ENCODE peak calls at places on chromosomes 2 and 18, in five cellular contexts. R is breast epithelium, U is choroid plexus epithelial cell, J is AG04450, Q is epithelial cell of proximal tubule. S is an unnamed sample.

GRCh38 chr2:16513626-16514025 is 152.0 kb downstream of the CYRIA start:
- DNase-seq in J (no peak), U (no peak), R (no peak), Q (no peak), S (no peak)

GRCh38 chr2:119693567-119693966 is 14.6 kb downstream of the TMEM177 start:
- DNase-seq in R (no peak), Q (no peak), U (no peak), J (no peak), S (no peak)

GRCh38 chr2:38178556-38179419 is 102.8 kb upstream of the CYP1B1 start:
- DNase-seq in Q (peak), J (no peak), U (peak), R (peak), S (no peak)

GRCh38 chr2:220835563-220835962 is 736.5 kb downstream of the EPHA4 start:
- DNase-seq in R (no peak), Q (no peak), J (no peak), U (no peak), S (no peak)

GRCh38 chr18:74353169-74353775 is 37.6 kb downstream of the C18orf63 start:
- DNase-seq in J (peak), U (peak), Q (peak), R (peak), S (peak)

GRCh38 chr18:7464245-7464966 is 102.7 kb upstream of the PTPRM start:
- DNase-seq in R (peak), U (no peak), Q (peak), J (no peak), S (no peak)

GRCh38 chr2:120261387-120262006 is 8.8 kb downstream of the RALB start:
- DNase-seq in J (no peak), R (no peak), Q (no peak), U (no peak), S (no peak)

GRCh38 chr2:63729831-63730230 is 111.9 kb upstream of the UGP2 start:
- DNase-seq in J (no peak), U (no peak), Q (no peak), R (no peak), S (no peak)

GRCh38 chr2:24819442-24820174 is 26.4 kb downstream of the CENPO start:
- DNase-seq in J (no peak), U (no peak), Q (no peak), R (no peak), S (no peak)

GRCh38 chr2:132252894-132253264 is 91.1 kb upstream of the ANKRD30BL start:
- DNase-seq in U (no peak), Q (no peak), R (no peak), J (no peak), S (no peak)

GRCh38 chr2:127365211-127365643 is 22.5 kb downstream of the MAP3K2 start:
- DNase-seq in U (peak), Q (peak), R (no peak), J (no peak), S (no peak)

GRCh38 chr2:169393068-169393590 is 30.8 kb upstream of the LRP2 start:
- DNase-seq in Q (no peak), J (no peak), U (no peak), R (peak), S (no peak)

GRCh38 chr2:240600451-240600961 is 14.0 kb downstream of the CAPN10 start:
- DNase-seq in Q (no peak), J (no peak), U (no peak), R (no peak), S (no peak)

GRCh38 chr2:235493402-235493774 is 455 bp upstream of the AGAP1 start:
- DNase-seq in J (no peak), U (peak), R (no peak), Q (no peak), S (no peak)

GRCh38 chr2:207224814-207225482 is 59.2 kb upstream of the KLF7 start:
- DNase-seq in J (no peak), U (no peak), Q (no peak), R (no peak), S (no peak)

GRCh38 chr2:46954951-46955571 is 39.5 kb upstream of the MCFD2 start:
- DNase-seq in R (peak), J (peak), U (peak), Q (peak), S (no peak)

GRCh38 chr2:241804326-241805276 is 4.4 kb upstream of the NEU4 start:
- DNase-seq in R (no peak), Q (no peak), U (peak), J (no peak), S (peak)

GRCh38 chr18:7070466-7070865 is 47.1 kb downstream of the LAMA1 start:
- DNase-seq in J (no peak), R (no peak), U (no peak), Q (no peak), S (no peak)

GRCh38 chr2:239326831-239327535 is 73.8 kb downstream of the HDAC4 start:
- DNase-seq in Q (no peak), R (no peak), J (no peak), U (no peak), S (no peak)

GRCh38 chr2:100184055-100184737 is 41.8 kb upstream of the AFF3 start:
- DNase-seq in Q (peak), R (no peak), J (no peak), U (no peak), S (no peak)

GRCh38 chr18:57710226-57710625 is 88.6 kb upstream of the NARS1 start:
- DNase-seq in J (no peak), U (no peak), R (no peak), Q (no peak), S (no peak)

GRCh38 chr18:52341617-52342381 is 1.8 kb downstream of the DCC start:
- DNase-seq in R (no peak), Q (no peak), U (peak), J (no peak), S (peak)

GRCh38 chr2:8545676-8546318 is 136.1 kb upstream of the ID2 start:
- DNase-seq in R (no peak), Q (no peak), J (no peak), U (no peak), S (no peak)

GRCh38 chr2:239227661-239228371 is 173.0 kb downstream of the HDAC4 start:
- DNase-seq in U (peak), Q (no peak), R (no peak), J (no peak), S (no peak)

GRCh38 chr2:171568085-171568484 is 45.8 kb downstream of the CYBRD1 start:
- DNase-seq in R (no peak), J (no peak), Q (no peak), U (no peak), S (no peak)

GRCh38 chr2:70901235-70902066 is 34.2 kb upstream of the ATP6V1B1 start:
- DNase-seq in U (peak), Q (no peak), J (no peak), R (no peak), S (peak)

GRCh38 chr2:134120718-134121630 is 132.9 kb upstream of the MGAT5 start:
- DNase-seq in J (peak), Q (no peak), R (peak), U (peak), S (peak)

GRCh38 chr2:16653799-16654198 is 11.8 kb downstream of the CYRIA start:
- DNase-seq in R (no peak), U (no peak), J (no peak), Q (no peak), S (peak)

GRCh38 chr2:185522472-185522871 is 216.1 kb upstream of the FSIP2 start:
- DNase-seq in U (peak), J (no peak), Q (no peak), R (no peak), S (no peak)

GRCh38 chr18:47602273-47602897 is 328.1 kb downstream of the SMAD2 start:
- DNase-seq in Q (no peak), J (no peak), U (no peak), R (no peak), S (no peak)

GRCh38 chr2:82539222-82539621 is 1919.9 kb downstream of the SUCLG1 start:
- DNase-seq in Q (no peak), R (no peak), J (no peak), U (peak), S (no peak)

GRCh38 chr2:134327367-134327766 is 73.5 kb downstream of the MGAT5 start:
- DNase-seq in J (peak), U (peak), R (no peak), Q (no peak), S (no peak)

GRCh38 chr2:187842978-187843847 is 289.0 kb upstream of the TFPI start:
- DNase-seq in Q (peak), U (peak), R (no peak), J (peak), S (peak)

GRCh38 chr18:47150029-47150823 is at the start of gene HDHD2:
- DNase-seq in J (peak), U (peak), Q (no peak), R (peak), S (peak)

GRCh38 chr2:220076734-220077133 is 449.3 kb downstream of the SLC4A3 start:
- DNase-seq in J (no peak), R (peak), Q (no peak), U (peak), S (no peak)

GRCh38 chr18:65567372-65567771 is 183.4 kb upstream of the CDH7 start:
- DNase-seq in J (no peak), R (no peak), U (peak), Q (no peak), S (no peak)

GRCh38 chr2:101724113-101724450 is 26.6 kb downstream of the MAP4K4 start:
- DNase-seq in U (no peak), R (no peak), Q (no peak), J (no peak), S (no peak)

GRCh38 chr2:101723366-101724112 is 26.0 kb downstream of the MAP4K4 start:
- DNase-seq in R (no peak), J (no peak), U (no peak), Q (no peak), S (no peak)

GRCh38 chr2:101725038-101725437 is 27.5 kb downstream of the MAP4K4 start:
- DNase-seq in Q (no peak), J (no peak), R (no peak), U (no peak), S (no peak)

GRCh38 chr2:101722878-101723277 is 25.4 kb downstream of the MAP4K4 start:
- DNase-seq in Q (no peak), R (no peak), U (no peak), J (no peak), S (no peak)

GRCh38 chr2:101725515-101726192 is 28.1 kb downstream of the MAP4K4 start:
- DNase-seq in R (no peak), Q (no peak), U (no peak), J (no peak), S (no peak)
- TF ChIP-seq CTCF in R (no peak), Q (peak), U (peak), J (peak), S (peak)

GRCh38 chr2:18123211-18123570 is 244.7 kb downstream of the KCNS3 start:
- DNase-seq in R (no peak), Q (no peak), U (no peak), J (no peak), S (no peak)

GRCh38 chr2:18122544-18123210 is 244.2 kb downstream of the KCNS3 start:
- DNase-seq in J (no peak), R (no peak), Q (no peak), U (no peak), S (no peak)

GRCh38 chr2:18118703-18119102 is 240.2 kb downstream of the KCNS3 start:
- DNase-seq in R (no peak), U (peak), J (no peak), Q (no peak), S (no peak)

GRCh38 chr2:18119883-18120282 is 241.4 kb downstream of the KCNS3 start:
- DNase-seq in U (peak), R (no peak), Q (peak), J (peak), S (no peak)

DNA sequence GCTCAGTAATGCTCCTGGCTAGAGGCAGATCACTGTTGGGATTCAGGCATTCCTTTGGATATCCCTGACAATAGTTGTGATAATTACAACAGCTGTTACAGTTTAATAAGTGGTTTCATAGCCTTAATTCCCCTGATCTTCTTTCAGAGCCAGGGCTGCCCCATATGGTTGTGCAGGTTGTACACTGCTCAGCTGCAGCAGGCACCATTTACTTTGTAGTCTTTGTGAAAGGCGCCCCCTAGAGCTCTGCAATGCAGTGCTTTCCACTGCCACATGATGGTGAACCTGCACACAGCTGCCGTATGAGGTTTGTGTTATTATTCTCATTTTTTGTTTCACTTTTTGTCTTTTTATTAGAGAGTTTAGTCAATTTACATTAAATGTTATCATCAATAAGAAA is 239.1 kb downstream of the KCNS3 start:
- DNase-seq in J (no peak), U (peak), R (no peak), Q (peak), S (no peak)
- TF ChIP-seq CTCF in J (peak), U (peak), R (peak), Q (peak), S (peak)

GRCh38 chr2:224930990-224931389 is 111.3 kb downstream of the DOCK10 start:
- DNase-seq in R (no peak), Q (no peak), J (no peak), U (no peak), S (no peak)
- TF ChIP-seq CTCF in R (no peak), Q (peak), J (no peak), U (peak), S (no peak)

GRCh38 chr2:84776011-84776410 is 104.9 kb downstream of the TRABD2A start:
- DNase-seq in U (no peak), J (no peak), Q (no peak), R (no peak), S (no peak)
- TF ChIP-seq CTCF in U (no peak), J (no peak), Q (no peak), R (no peak), S (no peak)

DNA sequence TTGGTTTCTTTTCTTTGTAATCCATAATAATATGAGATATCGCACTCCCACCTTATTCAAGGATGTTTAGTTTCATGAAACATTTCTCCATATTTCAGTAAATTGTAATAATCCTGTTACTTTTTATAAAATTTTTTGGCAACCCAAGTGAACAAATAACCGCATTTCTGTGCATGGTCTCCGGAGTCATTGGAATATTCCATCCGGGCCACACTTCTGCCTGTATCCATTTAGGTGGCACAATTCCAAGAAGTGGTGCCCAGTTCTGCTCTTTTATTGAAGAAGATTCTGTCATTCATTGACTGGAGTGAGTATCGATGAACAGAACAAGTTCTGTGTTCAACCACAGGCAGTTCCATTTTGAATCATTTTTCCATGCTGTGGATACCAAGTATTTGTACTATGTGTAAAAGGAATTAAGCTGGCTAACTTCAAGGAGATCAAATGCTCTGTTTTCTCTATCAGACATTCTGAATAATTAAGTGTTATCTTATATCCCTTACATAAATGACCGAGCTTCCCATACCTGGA is 26.6 kb upstream of the ICOS start:
- DNase-seq in U (no peak), R (no peak), Q (no peak), J (no peak), S (no peak)
- TF ChIP-seq CTCF in U (no peak), R (no peak), Q (no peak), J (no peak), S (no peak)

DNA sequence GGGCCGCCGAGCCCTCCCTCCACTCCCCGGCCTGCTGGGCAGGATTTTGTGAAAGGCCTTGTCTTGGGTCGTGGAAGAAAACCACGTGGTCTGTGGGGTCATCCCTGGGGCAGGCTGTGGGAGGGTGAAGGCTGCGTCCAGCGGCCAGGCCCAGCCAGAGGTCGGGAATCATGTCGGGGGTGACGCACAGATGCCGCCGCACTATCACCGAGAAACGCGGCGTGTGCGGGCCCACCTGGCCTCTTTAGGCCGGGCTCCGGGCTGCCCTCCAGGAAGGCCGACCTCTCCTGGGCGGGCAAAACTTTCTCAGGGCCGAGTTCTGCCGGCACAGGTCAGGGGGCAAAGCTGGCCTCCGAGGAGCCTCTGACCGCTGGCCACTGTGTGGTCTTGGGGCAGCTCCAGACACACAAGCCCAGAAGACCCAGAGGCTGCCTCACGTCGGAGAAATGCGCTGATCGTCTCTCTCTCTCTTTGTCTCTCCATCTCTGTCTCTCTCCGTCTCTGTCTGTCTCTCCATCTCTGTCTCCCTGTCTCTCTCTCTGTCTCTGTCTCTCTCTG is 28.4 kb downstream of the NFATC1 start:
- DNase-seq in U (peak), R (no peak), J (no peak), Q (no peak), S (no peak)
- TF ChIP-seq CTCF in U (no peak), R (no peak), J (no peak), Q (no peak), S (no peak)

GRCh38 chr2:232133078-232133477 is 171.6 kb downstream of the DIS3L2 start:
- DNase-seq in R (no peak), J (no peak), U (peak), Q (no peak), S (no peak)
- TF ChIP-seq CTCF in R (no peak), J (peak), U (peak), Q (peak), S (no peak)

GRCh38 chr2:174153757-174154680 is 94.3 kb downstream of the OLA1 start:
- DNase-seq in U (peak), Q (no peak), J (peak), R (no peak), S (no peak)

GRCh38 chr2:174157048-174157447 is 91.3 kb downstream of the OLA1 start:
- DNase-seq in Q (no peak), R (no peak), J (no peak), U (no peak), S (no peak)

GRCh38 chr2:174161490-174161889 is 86.8 kb downstream of the OLA1 start:
- DNase-seq in J (no peak), U (peak), R (no peak), Q (no peak), S (no peak)

DNA sequence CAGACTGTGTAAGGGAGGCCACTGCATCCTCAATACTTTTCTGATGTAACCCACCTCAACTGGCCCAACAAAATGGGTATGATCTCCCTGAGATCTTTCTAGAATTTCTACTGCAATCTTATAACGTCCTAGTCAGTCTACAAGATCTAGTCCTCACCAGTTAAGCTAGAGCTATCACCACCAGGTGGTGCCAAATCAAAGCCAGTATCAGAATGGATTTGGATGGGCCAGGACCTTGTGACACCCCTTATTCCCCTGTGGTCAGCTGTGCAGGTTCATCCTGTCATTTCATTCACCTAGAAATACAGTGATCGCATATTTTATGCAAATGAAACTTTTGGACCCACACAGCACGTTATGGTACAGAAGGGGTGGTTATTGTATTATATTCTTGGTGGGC is 90.3 kb downstream of the OLA1 start:
- DNase-seq in R (no peak), J (no peak), U (peak), Q (no peak), S (peak)
- TF ChIP-seq CTCF in R (peak), J (peak), U (peak), Q (peak), S (peak)

DNA sequence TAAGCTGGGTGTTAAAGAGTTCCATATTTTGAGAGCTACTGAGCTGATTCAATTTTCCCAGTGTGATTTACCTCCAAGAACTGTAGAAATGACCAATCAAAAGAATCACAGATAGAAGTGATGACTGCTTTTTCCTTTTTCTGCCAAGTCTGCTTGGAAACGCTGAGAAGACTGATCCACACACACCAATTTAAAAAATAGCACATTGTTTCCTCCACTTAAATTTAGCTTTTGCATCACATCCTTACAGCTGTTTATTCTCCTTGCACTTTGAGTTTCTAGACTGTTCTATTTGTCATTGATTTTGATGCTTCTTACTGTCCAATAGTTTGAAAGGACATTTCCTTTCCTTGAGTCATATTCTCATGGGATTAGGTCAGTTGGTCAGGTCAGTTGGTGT is 590.3 kb upstream of the CHAC2 start:
- DNase-seq in R (no peak), U (no peak), J (no peak), Q (no peak), S (no peak)
- TF ChIP-seq CTCF in R (no peak), U (no peak), J (no peak), Q (no peak), S (no peak)

GRCh38 chr18:23824235-23824634 is 135.0 kb downstream of the LAMA3 start:
- DNase-seq in R (no peak), J (no peak), U (peak), Q (no peak), S (no peak)
- TF ChIP-seq CTCF in R (no peak), J (no peak), U (peak), Q (peak), S (no peak)